ENCODE peak calls at places on chromosomes 11 and 22, in nine cellular contexts. U is tibial nerve, E is sigmoid colon, C is A549, H is ovary, L is stomach, R is transverse colon, K is K562, J is SK-N-SH. B is an unnamed sample.
A peak's percentile ranks its signal among the peaks of the same experiment; 100 is the strongest.

GRCh38 chr22:26585104-26585790 is 4.7 kb downstream of the TPST2 start:
- DNase-seq in U (no peak), E (peak; percentile 60), C (no peak), H (peak; percentile 37), L (peak; percentile 45), R (no peak), K (no peak), J (peak; percentile 53), B (no peak)

GRCh38 chr11:118241191-118242098 is 10.7 kb downstream of the MPZL3 start:
- DNase-seq in U (no peak), E (no peak), C (no peak), H (no peak), L (peak; percentile 47), R (peak; percentile 43), K (peak; percentile 64), J (no peak), B (no peak)

GRCh38 chr11:119790476-119790875 is 61.5 kb upstream of the NECTIN1 start:
- DNase-seq in U (no peak), E (peak; percentile 20), C (no peak), H (no peak), L (no peak), R (no peak), K (no peak), J (no peak), B (no peak)

GRCh38 chr11:11279956-11280689 is 72.9 kb downstream of the CSNK2A3 start:
- DNase-seq in U (no peak), E (peak; percentile 49), C (no peak), H (no peak), L (no peak), R (no peak), K (no peak), J (no peak), B (no peak)

GRCh38 chr11:77130763-77131513 is 2.9 kb downstream of the MYO7A start:
- DNase-seq in U (peak; percentile 48), E (no peak), C (no peak), H (peak; percentile 89), L (peak; percentile 60), R (no peak), K (no peak), J (peak; percentile 76), B (no peak)

GRCh38 chr11:132396318-132396717 is 1025.9 kb downstream of the NTM start:
- DNase-seq in U (no peak), E (no peak), C (no peak), H (no peak), L (no peak), R (no peak), K (no peak), J (no peak), B (peak; percentile 57)

GRCh38 chr11:11845551-11845950 is 3.8 kb downstream of the USP47 start:
- DNase-seq in U (no peak), E (no peak), C (no peak), H (no peak), L (no peak), R (no peak), K (no peak), J (no peak), B (no peak)

GRCh38 chr22:43152001-43152354 is 619 bp downstream of the TSPO start:
- DNase-seq in U (no peak), E (no peak), C (no peak), H (no peak), L (no peak), R (no peak), K (no peak), J (no peak), B (no peak)

GRCh38 chr11:78223320-78223954 is 34.7 kb downstream of the USP35 start:
- DNase-seq in U (no peak), E (no peak), C (no peak), H (no peak), L (no peak), R (no peak), K (no peak), J (no peak), B (peak; percentile 70)

DNA sequence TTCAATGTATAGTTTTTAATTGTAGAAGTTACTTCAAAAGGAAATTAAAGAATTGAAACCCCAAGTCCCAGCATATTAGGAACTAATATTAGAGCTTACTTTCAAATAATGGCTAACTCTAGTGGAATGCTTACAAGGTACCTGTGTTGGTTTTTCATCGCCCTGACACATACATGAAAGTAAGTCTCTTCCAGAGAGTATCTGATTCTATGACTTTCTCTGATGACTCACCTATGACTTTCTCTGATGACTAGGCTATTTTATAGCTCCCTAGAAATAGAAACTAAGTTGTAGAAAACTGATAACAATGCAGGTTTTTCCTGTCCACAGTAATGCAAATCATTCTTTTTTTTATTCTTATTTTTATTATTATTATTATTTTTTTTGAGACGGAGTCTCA is 33.6 kb upstream of the MMP7 start:
- DNase-seq in U (no peak), E (no peak), C (peak; percentile 64), H (no peak), L (no peak), R (no peak), K (peak; percentile 30), J (no peak), B (no peak)
- H3K9me3 ChIP-seq in U (no peaks in the 10 kb centered on the region), E (peaks cover 2% of the 10 kb centered on the region), C (peaks cover 16% of the 10 kb centered on the region), H (no peaks in the 10 kb centered on the region), L (no peaks in the 10 kb centered on the region), R (peaks cover 5% of the 10 kb centered on the region), K (no peaks in the 10 kb centered on the region), J (peaks cover 2% of the 10 kb centered on the region), B (peaks cover 5% of the 10 kb centered on the region)

GRCh38 chr11:116580828-116581227 is 192.0 kb downstream of the BUD13 start:
- DNase-seq in U (no peak), E (no peak), C (no peak), H (no peak), L (no peak), R (no peak), K (no peak), J (no peak), B (no peak)
- TF ChIP-seq EP300 in U (no peak), E (no peak), C (no peak), H (no peak), L (no peak), R (no peak), K (no peak), J (no peak), B (no peak)

DNA sequence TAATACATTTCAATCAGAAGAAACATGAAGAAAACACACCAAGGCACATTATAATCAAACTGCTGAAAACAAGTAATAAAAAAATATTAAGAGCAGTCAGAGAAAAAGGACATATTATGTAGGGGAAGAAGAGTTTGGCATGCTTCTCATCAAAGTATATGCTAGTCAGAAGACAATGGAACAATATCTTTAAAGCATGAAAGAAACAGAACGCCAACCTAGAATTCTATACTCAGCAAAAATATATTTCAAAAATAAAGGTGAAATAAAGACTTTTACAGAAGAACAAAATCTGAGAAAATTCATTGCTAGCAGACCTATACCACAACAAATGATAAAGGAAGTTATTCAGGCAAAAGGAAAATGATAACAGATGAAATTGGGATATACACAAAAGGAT is 34.6 kb upstream of the ANO1 start:
- DNase-seq in U (no peak), E (no peak), C (no peak), H (no peak), L (no peak), R (no peak), K (no peak), J (no peak), B (no peak)
- H3K9me3 ChIP-seq in U (no peaks in the 10 kb centered on the region), E (peaks cover 14% of the 10 kb centered on the region), C (peaks cover 55% of the 10 kb centered on the region), H (no peaks in the 10 kb centered on the region), L (peaks cover 12% of the 10 kb centered on the region), R (peaks cover 19% of the 10 kb centered on the region), K (no peaks in the 10 kb centered on the region), J (peaks cover 18% of the 10 kb centered on the region), B (peaks cover 22% of the 10 kb centered on the region)

GRCh38 chr22:23752750-23753149 is 1.5 kb downstream of the VPREB3 start:
- DNase-seq in U (no peak), E (no peak), C (no peak), H (no peak), L (no peak), R (no peak), K (no peak), J (no peak), B (no peak)

GRCh38 chr22:23754220-23754919 is at the start of gene VPREB3:
- DNase-seq in U (no peak), E (no peak), C (no peak), H (no peak), L (no peak), R (no peak), K (no peak), J (no peak), B (no peak)

GRCh38 chr22:23752090-23752691 is 1.3 kb upstream of the ZNF70 start:
- DNase-seq in U (no peak), E (no peak), C (no peak), H (no peak), L (no peak), R (peak; percentile 36), K (no peak), J (peak; percentile 30), B (no peak)

GRCh38 chr22:23754980-23755636 is 883 bp upstream of the VPREB3 start:
- DNase-seq in U (no peak), E (no peak), C (no peak), H (no peak), L (no peak), R (no peak), K (no peak), J (no peak), B (no peak)

DNA sequence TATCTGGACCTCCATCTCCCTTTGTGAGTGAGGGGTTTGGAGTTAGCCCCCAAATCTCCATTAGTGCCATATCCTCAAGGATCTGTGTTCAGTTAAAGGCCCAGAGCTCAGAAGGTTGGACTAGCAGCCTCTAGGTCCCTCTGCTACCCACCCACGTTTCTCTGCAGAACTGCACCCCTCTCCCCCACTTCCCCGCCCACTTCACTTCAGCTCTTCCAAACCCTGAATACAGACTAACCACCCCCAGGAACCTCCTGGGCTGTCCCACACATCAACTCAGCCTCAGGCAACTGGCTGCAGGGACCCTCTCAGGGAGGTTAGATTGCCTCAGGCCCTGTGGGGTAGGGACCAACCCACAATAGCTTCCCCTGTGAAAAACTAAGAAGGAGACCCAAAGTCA is 854 bp downstream of the VPREB3 start:
- DNase-seq in U (no peak), E (no peak), C (no peak), H (no peak), L (no peak), R (no peak), K (no peak), J (no peak), B (no peak)
- TF ChIP-seq EP300 in U (no peak), E (no peak), C (no peak), H (no peak), L (no peak), R (no peak), K (no peak), J (no peak), B (no peak)

GRCh38 chr22:49761836-49762235 is 65.8 kb downstream of the BRD1 start:
- DNase-seq in U (no peak), E (no peak), C (no peak), H (no peak), L (no peak), R (no peak), K (no peak), J (no peak), B (no peak)
- H3K9me3 ChIP-seq in U (no peaks in the 10 kb centered on the region), E (peaks cover 5% of the 10 kb centered on the region), C (no peaks in the 10 kb centered on the region), H (peaks cover 4% of the 10 kb centered on the region), L (no peaks in the 10 kb centered on the region), R (peaks cover 8% of the 10 kb centered on the region), K (no peaks in the 10 kb centered on the region), J (peaks cover 4% of the 10 kb centered on the region), B (peaks cover 14% of the 10 kb centered on the region)

DNA sequence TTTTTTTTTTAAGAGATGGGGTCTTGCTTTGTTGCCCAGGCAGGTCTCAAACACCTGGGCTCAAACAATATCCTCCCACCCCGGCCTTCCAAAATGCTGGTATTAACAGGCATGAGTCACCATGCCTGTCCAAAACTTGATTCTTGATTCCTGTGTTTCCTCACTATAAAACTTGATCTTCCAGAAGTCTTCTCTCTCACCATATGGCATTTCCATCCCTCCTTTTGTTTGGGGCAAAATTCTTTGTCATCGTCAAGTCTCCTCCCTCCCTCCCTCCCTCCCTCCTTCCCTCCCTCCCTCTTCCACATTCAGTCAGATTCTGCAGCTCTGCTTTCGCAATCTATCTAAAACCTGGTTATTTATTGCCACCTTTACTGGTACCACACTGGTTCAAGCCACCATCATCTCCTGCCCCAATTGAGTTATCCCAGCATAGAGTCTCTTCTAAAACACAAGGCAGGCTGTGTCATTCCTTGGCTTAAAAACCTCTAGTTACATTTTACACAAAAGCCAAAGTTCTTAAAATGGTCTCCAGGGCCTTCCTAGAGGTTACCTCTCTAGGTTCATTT is 65.0 kb upstream of the HORMAD2 start:
- DNase-seq in U (no peak), E (no peak), C (no peak), H (no peak), L (no peak), R (no peak), K (no peak), J (no peak), B (no peak)
- TF ChIP-seq EP300 in U (no peak), E (no peak), C (no peak), H (no peak), L (no peak), R (no peak), K (no peak), J (no peak), B (no peak)

B was measured in esophagus muscularis mucosa.